ENCODE peak calls at places on chromosomes 7 and 10, in seven cellular contexts. A is GM23248, D is HCT116, Y is neural progenitor cell, F is hepatocyte, T is PC-3, V is MM.1S. R is an unnamed sample.

GRCh38 chr7:82343716-82344115 is 99.9 kb downstream of the CACNA2D1 start:
- DNase-seq in T (no peak), V (no peak), F (no peak), D (no peak), Y (no peak), A (no peak), R (no peak)

GRCh38 chr10:124648738-124649137 is 95.4 kb downstream of the FAM53B start:
- DNase-seq in Y (no peak), T (no peak), D (no peak), F (peak), V (peak), A (peak), R (no peak)

GRCh38 chr10:76911184-76911583 is 726.4 kb downstream of the KCNMA1 start:
- DNase-seq in A (no peak), D (no peak), T (no peak), Y (no peak), V (no peak), F (no peak), R (no peak)

GRCh38 chr10:21171197-21171935 is 274.3 kb upstream of the NEBL start:
- DNase-seq in V (no peak), F (no peak), D (peak), Y (peak), T (peak), A (no peak), R (peak)

GRCh38 chr10:122478971-122479370 is 17.6 kb downstream of the HTRA1 start:
- DNase-seq in D (no peak), V (no peak), F (no peak), A (no peak), Y (no peak), T (no peak), R (no peak)

GRCh38 chr10:102644066-102644645 is at the start of gene TRIM8:
- DNase-seq in D (no peak), Y (peak), F (peak), A (peak), T (peak), V (peak), R (peak)

GRCh38 chr7:44281811-44282600 is 43.4 kb downstream of the CAMK2B start:
- DNase-seq in V (no peak), T (no peak), A (no peak), Y (no peak), D (no peak), F (no peak), R (no peak)

GRCh38 chr10:55747244-55747643 is 613.8 kb downstream of the ZWINT start:
- DNase-seq in F (peak), Y (peak), T (no peak), V (no peak), D (no peak), A (no peak), R (peak)

GRCh38 chr7:112080974-112081373 is 125.2 kb downstream of the DOCK4 start:
- DNase-seq in D (no peak), V (peak), Y (no peak), T (peak), A (no peak), F (no peak), R (peak)

GRCh38 chr10:26334932-26335573 is 103.1 kb upstream of the APBB1IP start:
- DNase-seq in T (peak), F (peak), D (peak), Y (peak), V (peak), A (peak), R (peak)

GRCh38 chr10:49651039-49651835 is 28.2 kb upstream of the C10orf53 start:
- DNase-seq in F (no peak), D (no peak), V (no peak), T (no peak), A (no peak), Y (no peak), R (no peak)

GRCh38 chr10:91313761-91314520 is 93.5 kb downstream of the PCGF5 start:
- DNase-seq in A (peak), V (no peak), Y (no peak), F (no peak), D (no peak), T (no peak), R (no peak)

GRCh38 chr10:133378251-133379096 is 588 bp upstream of the PAOX start:
- DNase-seq in D (no peak), V (peak), Y (peak), T (peak), A (peak), F (peak), R (peak)

GRCh38 chr7:130943336-130943901 is 209.4 kb upstream of the KLF14 start:
- DNase-seq in F (no peak), T (peak), A (peak), V (no peak), Y (no peak), D (no peak), R (no peak)

GRCh38 chr10:110857265-110858158 is 14.2 kb upstream of the PDCD4 start:
- DNase-seq in V (peak), Y (no peak), A (peak), F (peak), D (no peak), T (no peak), R (no peak)

GRCh38 chr7:46152671-46153070 is 231.6 kb upstream of the IGFBP3 start:
- DNase-seq in Y (no peak), D (no peak), F (no peak), A (no peak), V (peak), T (no peak), R (peak)

GRCh38 chr7:104848386-104848990 is 165.5 kb upstream of the KMT2E start:
- DNase-seq in F (peak), V (peak), A (peak), Y (peak), D (peak), T (peak), R (peak)

GRCh38 chr10:112269266-112269665 is 13.9 kb upstream of the TECTB start:
- DNase-seq in D (no peak), A (peak), F (no peak), Y (no peak), V (no peak), T (no peak), R (no peak)

GRCh38 chr7:28580626-28581025 is 168.3 kb downstream of the CREB5 start:
- DNase-seq in V (no peak), T (no peak), Y (no peak), A (no peak), F (no peak), D (no peak), R (no peak)

GRCh38 chr10:71756441-71757191 is 16.7 kb downstream of the VSIR start:
- DNase-seq in A (no peak), T (no peak), V (no peak), F (no peak), D (no peak), Y (no peak), R (no peak)

GRCh38 chr7:117324940-117325339 is 2.1 kb upstream of the WNT2 start:
- DNase-seq in D (no peak), Y (peak), F (no peak), T (no peak), A (no peak), V (no peak), R (peak)

GRCh38 chr7:123865517-123866117 is 20.6 kb downstream of the HYAL4 start:
- DNase-seq in D (peak), Y (peak), V (peak), T (peak), A (peak), F (peak), R (peak)

GRCh38 chr7:76509931-76510877 is at the start of gene UPK3B:
- DNase-seq in F (peak), V (no peak), Y (peak), D (no peak), A (peak), T (peak), R (peak)

GRCh38 chr10:87862644-87863101 is 660 bp downstream of the KLLN start:
- DNase-seq in A (peak), F (no peak), T (peak), V (no peak), Y (peak), D (no peak), R (no peak)

GRCh38 chr10:58797356-58797755 is 284.7 kb downstream of the BICC1 start:
- DNase-seq in A (peak), V (no peak), F (no peak), T (peak), Y (no peak), D (no peak), R (no peak)

GRCh38 chr7:66307591-66308215 is 102.6 kb downstream of the TPST1 start:
- DNase-seq in D (no peak), F (peak), A (peak), V (no peak), T (peak), Y (no peak), R (no peak)

GRCh38 chr10:130750441-130750840 is 561.1 kb downstream of the TCERG1L start:
- DNase-seq in D (no peak), V (no peak), A (no peak), Y (no peak), F (no peak), T (no peak), R (no peak)

GRCh38 chr7:34060548-34060947 is 155.2 kb downstream of the BMPER start:
- DNase-seq in T (no peak), Y (no peak), A (peak), V (no peak), F (no peak), D (no peak), R (no peak)

GRCh38 chr10:78757542-78757941 is 311.2 kb upstream of the ZMIZ1 start:
- DNase-seq in A (peak), T (peak), D (no peak), V (no peak), Y (no peak), F (peak), R (no peak)

GRCh38 chr10:78755075-78755695 is 313.6 kb upstream of the ZMIZ1 start:
- DNase-seq in T (no peak), A (no peak), V (no peak), F (no peak), D (no peak), Y (peak), R (no peak)

GRCh38 chr10:78755877-78756455 is 312.8 kb upstream of the ZMIZ1 start:
- DNase-seq in D (no peak), V (no peak), F (no peak), A (peak), Y (no peak), T (peak), R (no peak)

GRCh38 chr10:78758176-78758575 is 310.6 kb upstream of the ZMIZ1 start:
- DNase-seq in A (no peak), T (no peak), V (no peak), Y (no peak), F (no peak), D (no peak), R (no peak)

GRCh38 chr10:78756604-78757442 is 311.9 kb upstream of the ZMIZ1 start:
- DNase-seq in Y (peak), D (peak), T (peak), V (no peak), A (peak), F (peak), R (no peak)
- TF ChIP-seq EZH2phosphoT487 in Y (no peak), D (no peak), T (no peak), V (no peak), A (no peak), F (no peak), R (no peak)

GRCh38 chr7:157097056-157097329 is 41.7 kb upstream of the UBE3C start:
- DNase-seq in F (no peak), V (no peak), A (no peak), Y (no peak), T (no peak), D (no peak), R (no peak)
- TF ChIP-seq EZH2 in F (no peak), V (no peak), A (no peak), Y (no peak), T (no peak), D (no peak), R (no peak)

GRCh38 chr7:128042027-128042426 is 10.8 kb upstream of the LRRC4 start:
- DNase-seq in A (no peak), Y (no peak), V (no peak), D (no peak), F (no peak), T (no peak), R (no peak)
- TF ChIP-seq EZH2phosphoT487 in A (no peak), Y (no peak), V (no peak), D (no peak), F (no peak), T (no peak), R (no peak)

GRCh38 chr10:101233443-101233842 is 4.2 kb upstream of the LBX1 start:
- DNase-seq in A (no peak), Y (no peak), T (no peak), V (no peak), D (no peak), F (no peak), R (no peak)

GRCh38 chr10:101233863-101234262 is 4.6 kb upstream of the LBX1 start:
- DNase-seq in F (no peak), D (no peak), V (no peak), T (no peak), Y (no peak), A (no peak), R (peak)

GRCh38 chr10:101236376-101237079 is 7.3 kb upstream of the LBX1 start:
- DNase-seq in A (peak), D (no peak), V (no peak), F (no peak), T (no peak), Y (peak), R (peak)

GRCh38 chr10:101235766-101236165 is 6.5 kb upstream of the LBX1 start:
- DNase-seq in D (no peak), T (no peak), Y (peak), V (no peak), F (no peak), A (no peak), R (peak)

DNA sequence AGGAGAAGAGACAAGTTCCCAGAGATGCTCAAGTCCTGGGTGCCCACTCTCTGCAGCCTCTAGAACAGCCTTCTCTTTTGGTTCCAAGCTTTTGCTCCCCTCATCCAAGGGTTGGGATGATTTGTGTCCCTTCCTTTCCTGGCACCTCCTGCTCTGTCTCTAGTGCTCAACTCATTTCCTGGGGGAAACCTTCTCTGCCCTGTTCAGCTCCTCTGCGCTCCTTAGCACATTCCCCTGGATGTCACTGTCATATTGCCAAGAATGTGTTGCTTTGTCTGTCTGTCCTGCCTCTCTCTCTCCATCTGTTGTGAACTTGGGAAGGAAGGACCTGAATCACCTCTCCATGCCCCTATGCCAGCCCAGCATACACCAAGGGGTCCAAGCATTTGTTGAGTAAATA is 5.1 kb upstream of the LBX1 start:
- DNase-seq in D (no peak), V (no peak), F (no peak), Y (no peak), A (no peak), T (no peak), R (no peak)
- TF ChIP-seq EZH2 in D (no peak), V (no peak), F (peak), Y (peak), A (no peak), T (no peak), R (peak)

GRCh38 chr7:37973915-37974314 is 53.5 kb downstream of the EPDR1 start:
- DNase-seq in T (no peak), Y (no peak), V (no peak), F (no peak), A (no peak), D (no peak), R (no peak)
- TF ChIP-seq EZH2phosphoT487 in T (no peak), Y (no peak), V (no peak), F (no peak), A (no peak), D (no peak), R (no peak)

DNA sequence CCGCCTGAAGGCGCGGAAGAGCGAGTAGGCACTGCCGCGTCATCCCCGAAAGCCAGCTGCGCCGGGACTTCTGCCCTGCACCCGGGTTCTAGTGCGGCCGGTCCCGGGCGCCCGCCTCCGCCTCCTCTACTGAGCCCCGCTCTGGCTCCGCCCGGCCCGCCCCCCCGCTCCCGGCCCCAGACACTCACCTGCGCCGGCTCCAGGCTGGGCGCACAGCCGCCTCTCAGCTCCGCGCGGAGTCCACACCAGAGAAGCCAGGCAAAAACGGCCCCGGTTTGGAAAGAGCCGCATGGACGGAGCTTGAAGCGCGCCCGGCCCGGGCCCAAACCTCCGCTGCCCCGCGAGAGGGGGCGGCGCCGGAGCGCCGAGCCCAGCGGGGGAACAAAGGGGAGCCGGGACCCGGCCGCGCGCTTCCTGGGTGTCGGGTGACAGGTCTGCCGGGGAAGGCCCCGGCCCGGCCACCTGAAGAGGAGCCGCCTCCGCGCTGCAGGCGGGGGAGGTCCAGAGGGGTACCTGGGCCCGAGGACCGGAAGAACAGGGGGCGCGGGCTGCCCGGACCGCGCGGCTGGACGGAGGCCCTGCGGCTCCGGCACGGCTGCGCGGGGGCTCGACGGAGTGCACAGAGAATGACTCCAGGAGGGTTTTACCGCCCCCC is 168.2 kb downstream of the NRF1 start:
- DNase-seq in A (peak), D (peak), F (peak), T (peak), Y (peak), V (peak), R (peak)
- TF ChIP-seq EZH2 in A (peak), D (no peak), F (no peak), T (no peak), Y (peak), V (no peak), R (no peak)

GRCh38 chr10:59903871-59904270 is 2.5 kb downstream of the CCDC6 start:
- DNase-seq in V (no peak), F (no peak), D (no peak), A (peak), T (no peak), Y (no peak), R (no peak)
- TF ChIP-seq EZH2phosphoT487 in V (no peak), F (no peak), D (no peak), A (no peak), T (no peak), Y (no peak), R (no peak)

GRCh38 chr10:46540412-46541016 is 15.9 kb downstream of the GPRIN2 start:
- DNase-seq in T (no peak), D (no peak), F (no peak), Y (no peak), V (no peak), A (no peak), R (no peak)
- TF ChIP-seq EZH2 in T (no peak), D (no peak), F (no peak), Y (no peak), V (no peak), A (no peak), R (no peak)

GRCh38 chr7:5214236-5214635 is 24.2 kb downstream of the WIPI2 start:
- DNase-seq in D (no peak), A (no peak), Y (no peak), V (no peak), T (no peak), F (no peak), R (no peak)
- TF ChIP-seq EZH2phosphoT487 in D (no peak), A (no peak), Y (no peak), V (no peak), T (no peak), F (no peak), R (no peak)

GRCh38 chr7:27242580-27243339 is at the start of gene EVX1:
- DNase-seq in F (no peak), Y (peak), T (no peak), A (peak), V (no peak), D (no peak), R (peak)
- TF ChIP-seq EZH2 in F (peak), Y (peak), T (no peak), A (no peak), V (no peak), D (no peak), R (peak)